ENCODE peak calls at places on chromosomes 3 and 15, in ten cellular contexts. N, I, R, D, S, O, L, T, V and Z are unnamed samples.

GRCh38 chr3:28586325-28586724 is 237.7 kb upstream of the AZI2 start:
- DNase-seq in V (no peak), L (no peak), D (no peak), O (no peak), T (no peak), N (no peak), S (no peak), I (no peak), R (no peak), Z (no peak)

GRCh38 chr15:64453689-64454037 is 6.7 kb upstream of the ZNF609 start:
- DNase-seq in S (no peak), V (no peak), O (no peak), R (no peak), D (no peak), I (no peak), T (no peak), L (no peak), N (no peak), Z (no peak)

GRCh38 chr3:74636981-74637380 is 22.5 kb upstream of the CNTN3 start:
- DNase-seq in O (no peak), L (no peak), I (no peak), D (no peak), S (no peak), R (no peak), V (no peak), T (no peak), N (no peak), Z (peak; percentile 49)

GRCh38 chr3:14228611-14229470 is 50.2 kb downstream of the LSM3 start:
- DNase-seq in L (no peak), S (no peak), T (peak; percentile 23), V (no peak), R (no peak), N (no peak), O (no peak), D (no peak), I (no peak), Z (no peak)

GRCh38 chr3:190414297-190414696 is 26.3 kb downstream of the CLDN16 start:
- DNase-seq in I (no peak), L (no peak), N (no peak), S (no peak), D (no peak), O (peak; percentile 28), V (no peak), R (no peak), T (peak; percentile 47), Z (no peak)

GRCh38 chr15:80203361-80203885 is 48.6 kb downstream of the CTXND1 start:
- DNase-seq in R (no peak), I (no peak), T (peak; percentile 63), L (no peak), S (no peak), N (no peak), V (no peak), O (no peak), D (no peak), Z (no peak)

GRCh38 chr15:29822100-29822684 is at the start of gene TJP1:
- DNase-seq in D (peak; percentile 76), O (peak; percentile 82), I (peak; percentile 1), N (peak; percentile 83), S (peak; percentile 23), T (peak; percentile 94), L (peak; percentile 93), R (peak; percentile 90), V (peak; percentile 88), Z (peak; percentile 58)

GRCh38 chr3:135456182-135456790 is 509.2 kb upstream of the PPP2R3A start:
- DNase-seq in I (no peak), L (peak; percentile 48), D (no peak), S (no peak), R (no peak), O (no peak), N (no peak), T (peak; percentile 92), V (peak; percentile 51), Z (no peak)

GRCh38 chr3:48268381-48268935 is 27.6 kb downstream of the ZNF589 start:
- DNase-seq in I (no peak), N (peak; percentile 62), D (no peak), V (no peak), R (no peak), O (no peak), L (no peak), S (no peak), T (no peak), Z (peak; percentile 33)

GRCh38 chr3:39275963-39276593 is 3.8 kb downstream of the CX3CR1 start:
- DNase-seq in O (no peak), I (no peak), D (no peak), T (peak; percentile 22), L (no peak), N (no peak), V (no peak), S (no peak), R (no peak), Z (no peak)

GRCh38 chr3:39271363-39271762 is 8.5 kb downstream of the CX3CR1 start:
- DNase-seq in N (no peak), O (no peak), I (no peak), T (no peak), D (no peak), V (no peak), L (no peak), R (no peak), S (no peak), Z (no peak)

GRCh38 chr3:39272191-39272590 is 7.6 kb downstream of the CX3CR1 start:
- DNase-seq in R (no peak), O (no peak), T (no peak), S (no peak), N (no peak), L (no peak), I (no peak), V (no peak), D (no peak), Z (no peak)

GRCh38 chr3:39275052-39275451 is 4.8 kb downstream of the CX3CR1 start:
- DNase-seq in V (no peak), S (peak; percentile 4), T (peak; percentile 28), L (no peak), I (no peak), R (no peak), O (no peak), N (no peak), D (no peak), Z (no peak)

GRCh38 chr3:39273119-39273518 is 6.7 kb downstream of the CX3CR1 start:
- DNase-seq in I (no peak), T (peak; percentile 49), R (no peak), S (no peak), O (no peak), N (no peak), D (no peak), L (no peak), V (no peak), Z (no peak)
- TF ChIP-seq CTCF in I (no peak), T (peak; percentile 64), R (no peak), S (peak; percentile 32), O (no peak), N (no peak), D (no peak), L (peak; percentile 28), V (peak; percentile 45), Z (peak; percentile 19)

DNA sequence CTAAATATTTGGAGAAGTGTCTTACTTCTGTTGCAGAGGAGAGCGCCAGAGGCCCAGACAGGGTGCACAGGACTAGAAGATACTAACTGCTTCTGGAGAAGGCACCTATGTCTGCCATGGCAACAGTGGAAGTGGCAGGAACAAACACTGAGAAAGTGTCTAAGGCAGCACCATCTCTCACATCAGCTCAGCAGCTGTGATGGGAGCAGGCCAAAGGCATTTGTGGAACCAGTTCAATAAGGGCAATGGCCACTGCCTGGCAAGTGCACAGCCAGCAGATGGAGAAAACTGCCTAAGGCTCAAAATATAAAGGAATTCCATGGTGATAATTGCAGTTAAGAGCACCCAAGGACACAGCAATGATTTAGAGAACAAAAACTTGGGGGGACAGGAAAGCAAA is 563.0 kb upstream of the CCDC54 start:
- DNase-seq in L (no peak), O (peak; percentile 47), V (no peak), T (no peak), R (no peak), S (no peak), D (peak; percentile 7), I (no peak), N (no peak), Z (no peak)
- TF ChIP-seq CTCF in L (no peak), O (no peak), V (no peak), T (no peak), R (no peak), S (no peak), D (no peak), I (no peak), N (no peak), Z (no peak)

GRCh38 chr3:44987318-44987717 is 11.3 kb downstream of the EXOSC7 start:
- DNase-seq in O (no peak), S (no peak), L (no peak), N (no peak), I (no peak), V (no peak), D (no peak), R (no peak), T (no peak), Z (no peak)

GRCh38 chr3:44989141-44989540 is 13.1 kb downstream of the EXOSC7 start:
- DNase-seq in N (no peak), R (no peak), L (no peak), T (no peak), V (no peak), I (no peak), S (no peak), O (no peak), D (no peak), Z (no peak)

GRCh38 chr3:44989636-44990373 is 13.8 kb downstream of the EXOSC7 start:
- DNase-seq in I (no peak), D (no peak), S (no peak), T (no peak), O (no peak), N (peak; percentile 46), L (no peak), R (no peak), V (no peak), Z (no peak)

GRCh38 chr3:44991326-44991725 is 15.3 kb downstream of the EXOSC7 start:
- DNase-seq in R (no peak), I (no peak), L (no peak), S (no peak), V (no peak), N (no peak), O (no peak), D (no peak), T (no peak), Z (no peak)

GRCh38 chr3:44988073-44988472 is 12.0 kb downstream of the EXOSC7 start:
- DNase-seq in T (no peak), S (no peak), L (no peak), V (no peak), D (no peak), R (no peak), O (no peak), I (no peak), N (no peak), Z (no peak)
- TF ChIP-seq CTCF in T (peak; percentile 67), S (peak; percentile 55), L (peak; percentile 60), V (peak; percentile 42), D (peak; percentile 16), R (peak; percentile 39), O (peak; percentile 52), I (peak; percentile 64), N (no peak), Z (peak; percentile 54)

DNA sequence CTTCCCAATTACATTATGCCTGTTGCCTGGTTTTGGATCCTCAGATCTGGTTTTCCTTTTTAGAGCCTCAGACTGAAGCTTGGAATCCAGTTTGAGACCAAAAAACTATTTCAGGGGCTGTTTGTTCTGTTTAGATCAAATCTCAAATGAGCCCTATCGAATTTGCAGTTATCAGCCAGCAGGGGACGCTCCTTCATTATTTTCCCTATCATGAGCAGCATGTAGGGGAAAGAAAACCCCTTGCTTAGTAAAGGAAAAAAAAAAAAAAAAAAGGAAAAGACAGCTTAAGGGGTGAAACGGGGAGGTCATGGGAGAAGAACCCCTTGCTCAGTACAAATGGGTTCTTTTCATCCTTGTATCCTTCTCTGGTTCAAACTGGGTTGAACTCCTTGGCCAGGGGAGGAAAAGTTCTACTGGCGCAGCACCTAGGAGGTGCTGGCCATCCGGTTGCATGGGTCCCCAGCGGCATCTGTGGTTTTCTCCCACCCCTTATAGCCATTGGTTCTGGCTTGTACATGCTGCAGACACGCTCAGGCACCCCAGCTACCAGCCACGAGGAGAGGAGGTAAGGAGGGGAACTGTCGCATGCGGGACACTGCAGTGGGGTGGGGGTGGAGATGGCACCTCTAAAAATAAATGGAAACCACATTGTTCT is 1375.1 kb upstream of the ALCAM start:
- DNase-seq in L (peak; percentile 34), R (no peak), V (no peak), I (peak; percentile 6), O (no peak), N (no peak), S (no peak), T (peak; percentile 77), D (no peak), Z (peak; percentile 3)
- TF ChIP-seq CTCF in L (peak; percentile 4), R (no peak), V (peak; percentile 45), I (no peak), O (no peak), N (no peak), S (peak; percentile 48), T (peak; percentile 81), D (no peak), Z (peak; percentile 33)